ENCODE peak calls at places on chromosome 13, in six cellular contexts. D is GM12891, W is K562, F is HepG2, B is GM12878, I is H1. N is an unnamed sample.

GRCh38 chr13:43516401-43516826 is 270.4 kb downstream of the ENOX1 start:
- DNase-seq in I (no peak), W (no peak), B (no peak), D (no peak), F (no peak), N (no peak)

GRCh38 chr13:19634129-19634740 is 776 bp downstream of the MPHOSPH8 start:
- DNase-seq in B (no peak), I (no peak), D (no peak), F (peak; percentile 18), W (peak; percentile 47), N (no peak)

GRCh38 chr13:42892760-42893159 is 99.3 kb downstream of the EPSTI1 start:
- DNase-seq in F (no peak), B (no peak), W (no peak), I (no peak), D (no peak), N (no peak)

GRCh38 chr13:76667551-76667950 is 218.7 kb downstream of the KCTD12 start:
- DNase-seq in B (no peak), D (no peak), F (no peak), I (no peak), W (no peak), N (no peak)

GRCh38 chr13:97629601-97630272 is 195.8 kb downstream of the RAP2A start:
- DNase-seq in W (no peak), F (no peak), B (no peak), I (no peak), D (no peak), N (no peak)

GRCh38 chr13:109955598-109955997 is 169.2 kb upstream of the IRS2 start:
- DNase-seq in B (no peak), W (no peak), D (no peak), I (no peak), F (peak; percentile 3), N (no peak)

GRCh38 chr13:29743229-29743786 is 107.1 kb downstream of the UBL3 start:
- DNase-seq in I (no peak), B (no peak), W (no peak), F (no peak), D (no peak), N (no peak)

GRCh38 chr13:101098873-101099272 is 317.4 kb downstream of the NALCN start:
- DNase-seq in D (no peak), F (no peak), B (no peak), I (no peak), W (no peak), N (no peak)

GRCh38 chr13:110136660-110137585 is 170.0 kb downstream of the COL4A1 start:
- DNase-seq in F (no peak), I (no peak), B (no peak), D (no peak), W (no peak), N (no peak)

GRCh38 chr13:92621985-92622384 is 604.6 kb upstream of the GPC6 start:
- DNase-seq in W (no peak), B (no peak), F (no peak), I (no peak), D (no peak), N (no peak)

GRCh38 chr13:83232626-83233025 is 649.6 kb downstream of the SLITRK1 start:
- DNase-seq in D (no peak), F (no peak), W (no peak), B (no peak), I (no peak), N (no peak)

GRCh38 chr13:97030705-97031452 is 36.6 kb upstream of the OXGR1 start:
- DNase-seq in B (no peak), F (peak; percentile 19), D (no peak), I (no peak), W (peak; percentile 35), N (no peak)

GRCh38 chr13:87124785-87125074 is 546.4 kb upstream of the SLITRK5 start:
- DNase-seq in B (no peak), W (peak; percentile 42), I (no peak), D (no peak), F (no peak), N (no peak)

GRCh38 chr13:105139380-105140285 is 1395.8 kb downstream of the EFNB2 start:
- DNase-seq in W (no peak), D (peak; percentile 25), F (peak; percentile 13), B (peak; percentile 87), I (no peak), N (no peak)

GRCh38 chr13:35693142-35693784 is 216.8 kb upstream of the MAB21L1 start:
- DNase-seq in W (no peak), F (no peak), B (no peak), I (no peak), D (no peak), N (no peak)

GRCh38 chr13:96053003-96053703 is at the start of gene UGGT2:
- DNase-seq in B (peak; percentile 64), I (peak; percentile 59), W (peak; percentile 92), D (peak; percentile 92), F (peak; percentile 85), N (peak; percentile 92)

GRCh38 chr13:36866232-36866631 is 47.2 kb downstream of the RFXAP start:
- DNase-seq in W (no peak), I (no peak), F (no peak), B (no peak), D (no peak), N (no peak)

GRCh38 chr13:51832471-51833152 is 12.4 kb downstream of the TMEM272 start:
- DNase-seq in W (no peak), I (no peak), F (no peak), D (peak; percentile 26), B (no peak), N (peak; percentile 37)

GRCh38 chr13:98847780-98848179 is 95.3 kb upstream of the SLC15A1 start:
- DNase-seq in F (no peak), W (peak; percentile 60), B (no peak), D (no peak), I (no peak), N (no peak)

GRCh38 chr13:28889317-28889716 is 69.2 kb downstream of the MTUS2 start:
- DNase-seq in F (no peak), B (no peak), I (no peak), D (no peak), W (no peak), N (no peak)

GRCh38 chr13:35210234-35210633 is 266.3 kb downstream of the MAB21L1 start:
- DNase-seq in D (no peak), B (no peak), I (no peak), F (no peak), W (no peak), N (no peak)

GRCh38 chr13:80009760-80010159 is 331.2 kb downstream of the SPRY2 start:
- DNase-seq in I (no peak), B (no peak), W (no peak), F (no peak), D (no peak), N (no peak)

GRCh38 chr13:80010846-80011245 is 330.1 kb downstream of the SPRY2 start:
- DNase-seq in D (no peak), I (no peak), W (no peak), F (no peak), B (no peak), N (no peak)

GRCh38 chr13:80012281-80012680 is 328.6 kb downstream of the SPRY2 start:
- DNase-seq in D (no peak), W (no peak), F (no peak), I (no peak), B (no peak), N (no peak)

GRCh38 chr13:80011448-80012212 is 329.3 kb downstream of the SPRY2 start:
- DNase-seq in W (no peak), F (no peak), D (no peak), I (no peak), B (no peak), N (no peak)

GRCh38 chr13:80010286-80010831 is 330.6 kb downstream of the SPRY2 start:
- DNase-seq in F (no peak), I (no peak), D (no peak), B (no peak), W (no peak), N (no peak)
- TF ChIP-seq POLR2AphosphoS5 in F (no peak), I (no peak), D (no peak), B (no peak), W (no peak), N (no peak)

GRCh38 chr13:46051958-46052313 is 610 bp downstream of the ZC3H13 start:
- DNase-seq in I (no peak), B (no peak), W (no peak), D (no peak), F (no peak), N (no peak)

GRCh38 chr13:46053162-46054012 is 841 bp upstream of the ZC3H13 start:
- DNase-seq in B (no peak), I (no peak), D (no peak), F (no peak), W (no peak), N (no peak)

GRCh38 chr13:46050771-46051170 is 1.8 kb downstream of the ZC3H13 start:
- DNase-seq in I (no peak), W (no peak), F (no peak), D (no peak), B (no peak), N (no peak)

GRCh38 chr13:46057251-46058015 is 4.9 kb upstream of the ZC3H13 start:
- DNase-seq in D (no peak), B (no peak), W (no peak), I (no peak), F (no peak), N (no peak)

DNA sequence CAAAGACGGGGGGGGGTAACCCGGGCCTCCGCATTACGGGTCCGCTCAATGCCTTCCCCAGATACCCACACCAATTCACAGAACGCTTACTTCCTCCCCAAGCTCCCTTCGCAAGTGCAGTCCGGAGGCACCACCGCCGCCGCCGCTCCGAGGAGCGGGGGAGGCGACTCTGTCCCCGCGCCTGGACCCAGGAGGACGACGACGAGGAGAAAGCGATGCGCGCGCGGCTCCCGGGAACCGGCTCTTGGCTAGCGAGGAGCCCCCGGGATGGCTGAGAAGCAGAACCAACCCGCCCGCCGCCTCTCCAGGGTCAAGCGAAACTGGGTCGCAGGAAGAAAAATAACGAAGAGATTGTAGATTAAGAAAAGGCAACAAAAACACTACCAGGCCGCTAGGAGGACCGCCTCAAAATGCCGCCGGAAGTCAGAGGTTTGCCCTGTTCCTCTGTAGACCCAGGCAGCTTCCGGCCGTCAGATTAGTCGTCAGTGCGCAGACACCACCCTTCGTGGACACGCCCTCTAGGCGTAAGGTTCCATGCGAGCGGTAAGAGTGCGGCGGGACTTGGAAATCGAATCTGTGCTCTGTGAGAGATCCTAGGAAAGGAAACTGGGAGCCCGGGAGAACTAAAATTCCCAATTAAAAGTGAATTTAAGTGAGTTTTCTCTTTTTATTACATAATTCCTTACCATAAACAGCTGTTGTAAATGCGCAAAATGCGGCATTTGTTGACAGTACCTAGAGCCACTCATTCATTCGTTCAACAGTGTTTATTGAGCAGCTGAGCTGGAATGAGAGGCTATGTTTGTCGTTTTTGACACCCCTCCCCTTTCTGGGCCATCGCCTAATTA is at the start of gene ZC3H13:
- DNase-seq in B (peak; percentile 69), W (peak; percentile 94), I (peak; percentile 84), F (peak; percentile 94), D (peak; percentile 68), N (peak; percentile 67)
- TF ChIP-seq POLR2A in B (peak; percentile 91), W (peak; percentile 86), I (peak; percentile 96), F (peak; percentile 83), D (peak; percentile 86), N (peak; percentile 84)

GRCh38 chr13:106795847-106796246 is 227.9 kb upstream of the ARGLU1 start:
- DNase-seq in W (no peak), I (no peak), B (no peak), D (no peak), F (no peak), N (no peak)
- TF ChIP-seq TAF1 in W (no peak), I (peak; percentile 18), B (no peak), D (no peak), F (no peak), N (no peak)

DNA sequence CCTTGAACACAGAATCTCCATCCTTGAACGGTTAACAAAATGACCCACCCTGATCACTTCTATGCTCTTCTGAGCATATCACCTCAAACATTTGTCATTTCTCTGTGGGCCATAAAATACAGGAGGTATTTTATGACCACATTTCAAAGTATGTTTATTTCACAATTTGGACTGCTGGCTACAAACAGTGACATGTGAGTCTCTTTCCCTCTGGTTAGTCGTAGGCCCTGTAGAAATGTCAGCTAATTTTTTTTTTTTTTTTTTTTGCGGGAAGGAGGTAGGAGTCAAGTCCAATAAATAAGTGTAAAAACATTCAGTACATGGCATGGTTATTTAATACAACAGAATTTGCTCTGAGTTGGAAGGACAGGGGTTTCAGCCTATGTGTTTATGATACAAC is 70.7 kb downstream of the FOXO1 start:
- DNase-seq in D (no peak), F (no peak), I (no peak), B (no peak), W (no peak), N (no peak)
- TF ChIP-seq POLR2AphosphoS5 in D (no peak), F (no peak), I (no peak), B (no peak), W (no peak), N (no peak)